ENCODE peak calls at places on chromosome 15, in four cellular contexts. W is neural progenitor cell, F is psoas muscle, Y is fibroblast of mammary gland. H is an unnamed sample.

GRCh38 chr15:77032647-77033416 is 37.9 kb downstream of the PSTPIP1 start:
- DNase-seq in W (no peak), F (peak), Y (no peak), H (no peak)

GRCh38 chr15:58462547-58462946 is 30.8 kb downstream of the LIPC start:
- DNase-seq in W (peak), F (no peak), Y (no peak), H (peak)

GRCh38 chr15:51332211-51333147 is 5.9 kb downstream of the CYP19A1 start:
- DNase-seq in W (no peak), F (no peak), Y (peak), H (peak)

GRCh38 chr15:25882466-25882865 is 19.3 kb upstream of the ATP10A start:
- DNase-seq in W (no peak), F (no peak), Y (peak), H (no peak)

GRCh38 chr15:91849749-91850161 is 3.8 kb upstream of the SLCO3A1 start:
- DNase-seq in W (peak), F (no peak), Y (peak), H (peak)

GRCh38 chr15:62899090-62899493 is 143.5 kb upstream of the TPM1 start:
- DNase-seq in W (no peak), F (no peak), Y (no peak), H (no peak)

GRCh38 chr15:49814709-49815108 is 193.9 kb downstream of the DTWD1 start:
- DNase-seq in W (no peak), F (no peak), Y (peak), H (no peak)

GRCh38 chr15:91710072-91710471 is 143.4 kb upstream of the SLCO3A1 start:
- DNase-seq in W (no peak), F (no peak), Y (no peak), H (peak)

GRCh38 chr15:58457466-58457965 is 25.7 kb downstream of the LIPC start:
- DNase-seq in W (no peak), F (no peak), Y (peak), H (peak)

GRCh38 chr15:97961067-97961954 is 808 bp downstream of the ARRDC4 start:
- DNase-seq in W (peak), F (peak), Y (peak), H (peak)

GRCh38 chr15:73081321-73081958 is 29.2 kb downstream of the NEO1 start:
- DNase-seq in W (peak), F (no peak), Y (peak), H (peak)

GRCh38 chr15:35696767-35697231 is 150.8 kb upstream of the DPH6 start:
- DNase-seq in W (no peak), F (no peak), Y (peak), H (peak)

GRCh38 chr15:76239786-76240185 is 71.5 kb downstream of the ETFA start:
- DNase-seq in W (no peak), F (no peak), Y (peak), H (no peak)

GRCh38 chr15:41104234-41104633 is 11.8 kb downstream of the INO80 start:
- DNase-seq in W (no peak), F (no peak), Y (peak), H (peak)

GRCh38 chr15:101526890-101527289 is 37.4 kb upstream of the PCSK6 start:
- DNase-seq in W (no peak), F (no peak), Y (no peak), H (no peak)

GRCh38 chr15:82843561-82843960 is 34.1 kb downstream of the WHAMM start:
- DNase-seq in W (no peak), F (no peak), Y (no peak), H (no peak)

GRCh38 chr15:81293728-81294500 is 30.0 kb downstream of the STARD5 start:
- DNase-seq in W (no peak), F (no peak), Y (no peak), H (no peak)

GRCh38 chr15:83510001-83510400 is 62.9 kb downstream of the SH3GL3 start:
- DNase-seq in W (no peak), F (no peak), Y (no peak), H (no peak)

GRCh38 chr15:56168394-56168793 is 75.3 kb downstream of the RFX7 start:
- DNase-seq in W (no peak), F (no peak), Y (peak), H (peak)

GRCh38 chr15:95304116-95304873 is 1026.2 kb upstream of the NR2F2 start:
- DNase-seq in W (no peak), F (no peak), Y (peak), H (no peak)

GRCh38 chr15:90845201-90845949 is 23.0 kb upstream of the FURIN start:
- DNase-seq in W (no peak), F (no peak), Y (peak), H (peak)

GRCh38 chr15:72229076-72229946 is 1.7 kb downstream of the PKM start:
- DNase-seq in W (no peak), F (peak), Y (peak), H (peak)

GRCh38 chr15:76075060-76075459 is 15.3 kb downstream of the TMEM266 start:
- DNase-seq in W (no peak), F (no peak), Y (no peak), H (peak)

GRCh38 chr15:27438403-27439375 is 467.7 kb downstream of the GABRG3 start:
- DNase-seq in W (no peak), F (no peak), Y (peak), H (no peak)

GRCh38 chr15:90261811-90262210 is 3.7 kb upstream of the NGRN start:
- DNase-seq in W (no peak), F (no peak), Y (peak), H (peak)

GRCh38 chr15:44536298-44536961 is 517 bp upstream of the EIF3J start:
- DNase-seq in W (peak), F (peak), Y (peak), H (peak)

GRCh38 chr15:74394090-74394846 is 26.8 kb upstream of the CYP11A1 start:
- DNase-seq in W (no peak), F (no peak), Y (no peak), H (no peak)

GRCh38 chr15:90287096-90287495 is 21.6 kb downstream of the NGRN start:
- DNase-seq in W (no peak), F (no peak), Y (no peak), H (no peak)

GRCh38 chr15:45112592-45113379 is 1.2 kb downstream of the DUOX2 start:
- DNase-seq in W (peak), F (no peak), Y (no peak), H (peak)

GRCh38 chr15:37865687-37866086 is 68.8 kb upstream of the TMCO5A start:
- DNase-seq in W (no peak), F (no peak), Y (no peak), H (no peak)

GRCh38 chr15:39918688-39919385 is 1.2 kb downstream of the GPR176 start:
- DNase-seq in W (no peak), F (no peak), Y (peak), H (peak)

GRCh38 chr15:90838544-90838943 is 29.8 kb upstream of the FURIN start:
- DNase-seq in W (no peak), F (no peak), Y (no peak), H (no peak)

GRCh38 chr15:82809308-82810060 is at the start of gene WHAMM:
- DNase-seq in W (peak), F (peak), Y (peak), H (peak)

GRCh38 chr15:28271697-28272250 is 50.2 kb downstream of the HERC2 start:
- DNase-seq in W (no peak), F (no peak), Y (no peak), H (no peak)

GRCh38 chr15:26477044-26477443 is 295.8 kb downstream of the GABRB3 start:
- DNase-seq in W (no peak), F (no peak), Y (no peak), H (no peak)

GRCh38 chr15:60740787-60741354 is 261.9 kb upstream of the ICE2 start:
- DNase-seq in W (no peak), F (no peak), Y (peak), H (no peak)

GRCh38 chr15:58805095-58805494 is 34.0 kb downstream of the MINDY2 start:
- DNase-seq in W (no peak), F (no peak), Y (peak), H (no peak)

GRCh38 chr15:34726407-34727100 is 28.2 kb downstream of the GJD2 start:
- DNase-seq in W (no peak), F (no peak), Y (no peak), H (no peak)

GRCh38 chr15:96066852-96067490 is 263.5 kb upstream of the NR2F2 start:
- DNase-seq in W (no peak), F (no peak), Y (no peak), H (no peak)

GRCh38 chr15:64163662-64164362 is 990 bp upstream of the PPIB start:
- DNase-seq in W (no peak), F (no peak), Y (no peak), H (peak)
- H3K4me3 ChIP-seq in W (peak), F (peak), Y (peak), H (peak)

GRCh38 chr15:80099246-80099645 is 39.8 kb downstream of the ZFAND6 start:
- DNase-seq in W (no peak), F (no peak), Y (no peak), H (no peak)
- H3K4me3 ChIP-seq in W (no peak), F (no peak), Y (no peak), H (no peak)

GRCh38 chr15:70754862-70755261 is 8.5 kb downstream of the UACA start:
- DNase-seq in W (no peak), F (no peak), Y (no peak), H (no peak)

GRCh38 chr15:70761046-70761445 is 2.3 kb downstream of the UACA start:
- DNase-seq in W (no peak), F (no peak), Y (no peak), H (no peak)

GRCh38 chr15:70758790-70759462 is 4.4 kb downstream of the UACA start:
- DNase-seq in W (no peak), F (no peak), Y (no peak), H (no peak)

GRCh38 chr15:70753101-70753829 is 10.1 kb downstream of the UACA start:
- DNase-seq in W (no peak), F (no peak), Y (peak), H (no peak)

DNA sequence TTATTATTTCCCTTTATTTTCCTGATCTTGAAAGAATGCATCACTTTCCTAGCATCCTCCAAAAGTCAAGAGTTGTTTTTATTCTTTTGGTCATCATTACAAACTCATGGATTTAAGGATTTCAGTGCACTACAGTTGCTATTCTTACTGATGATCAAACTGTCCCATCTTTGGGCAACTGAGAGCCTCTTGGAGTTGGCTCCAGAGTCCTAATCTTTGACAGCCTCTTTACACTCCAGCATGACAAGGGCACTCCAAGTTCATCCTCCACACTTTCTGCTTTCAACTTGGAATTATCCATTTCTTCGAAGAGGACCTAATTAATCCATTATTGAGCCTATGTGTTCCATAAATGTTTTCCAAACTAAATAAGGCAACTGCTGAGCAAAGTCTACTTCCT is 5.7 kb downstream of the UACA start:
- DNase-seq in W (no peak), F (no peak), Y (no peak), H (no peak)
- H3K4me3 ChIP-seq in W (no peak), F (no peak), Y (no peak), H (no peak)

GRCh38 chr15:69992326-69992725 is 105.4 kb downstream of the TLE3 start:
- DNase-seq in W (no peak), F (no peak), Y (peak), H (no peak)

GRCh38 chr15:69987492-69988482 is 109.9 kb downstream of the TLE3 start:
- DNase-seq in W (no peak), F (no peak), Y (no peak), H (no peak)

GRCh38 chr15:69988541-69989225 is 109.0 kb downstream of the TLE3 start:
- DNase-seq in W (no peak), F (no peak), Y (no peak), H (no peak)

GRCh38 chr15:69991493-69991892 is 106.2 kb downstream of the TLE3 start:
- DNase-seq in W (peak), F (no peak), Y (no peak), H (no peak)

DNA sequence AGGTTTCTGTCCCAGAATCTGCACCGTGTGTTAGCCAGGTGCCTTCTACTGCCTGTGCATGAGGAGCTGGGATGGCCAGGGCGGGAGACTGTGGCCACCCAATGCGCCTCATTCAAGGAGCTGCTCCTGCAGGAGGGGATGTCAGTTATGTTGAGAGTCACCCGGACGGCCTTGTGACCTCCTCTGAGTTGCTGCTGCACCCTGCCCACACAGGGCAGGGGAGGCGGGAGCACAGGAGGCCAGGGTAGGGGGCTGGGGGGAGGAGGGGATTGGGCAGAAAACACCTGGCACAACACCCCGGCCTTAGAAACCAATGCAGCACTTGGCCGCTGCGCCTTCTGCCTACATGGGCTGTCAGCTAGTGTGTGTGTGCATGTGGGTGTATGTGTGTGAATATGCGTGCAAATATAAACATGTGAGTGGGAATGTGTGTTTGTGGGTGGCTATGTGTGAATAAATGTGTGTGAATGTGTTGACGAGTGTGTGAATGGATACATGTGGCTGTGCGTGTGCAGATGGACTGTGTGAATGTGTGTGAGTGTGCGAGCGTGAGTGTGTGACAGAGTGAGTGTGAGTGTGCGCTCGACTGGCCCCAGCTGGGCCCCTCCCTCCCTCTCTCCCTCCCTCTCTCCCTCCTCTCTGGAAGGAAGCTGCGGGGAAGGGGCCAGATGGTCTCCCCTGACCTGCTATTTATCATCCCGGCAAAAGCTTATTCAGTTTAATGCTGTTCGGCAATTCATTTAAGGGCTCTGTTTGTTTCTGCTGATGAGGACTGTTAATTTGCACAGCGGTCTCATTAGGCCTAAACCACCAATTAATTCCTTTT is 106.9 kb downstream of the TLE3 start:
- DNase-seq in W (peak), F (no peak), Y (no peak), H (no peak)
- H3K4me3 ChIP-seq in W (no peak), F (no peak), Y (no peak), H (no peak)

GRCh38 chr15:31389576-31389975 is 62.9 kb downstream of the KLF13 start:
- DNase-seq in W (no peak), F (no peak), Y (no peak), H (no peak)
- H3K4me3 ChIP-seq in W (no peak), F (no peak), Y (no peak), H (no peak)

DNA sequence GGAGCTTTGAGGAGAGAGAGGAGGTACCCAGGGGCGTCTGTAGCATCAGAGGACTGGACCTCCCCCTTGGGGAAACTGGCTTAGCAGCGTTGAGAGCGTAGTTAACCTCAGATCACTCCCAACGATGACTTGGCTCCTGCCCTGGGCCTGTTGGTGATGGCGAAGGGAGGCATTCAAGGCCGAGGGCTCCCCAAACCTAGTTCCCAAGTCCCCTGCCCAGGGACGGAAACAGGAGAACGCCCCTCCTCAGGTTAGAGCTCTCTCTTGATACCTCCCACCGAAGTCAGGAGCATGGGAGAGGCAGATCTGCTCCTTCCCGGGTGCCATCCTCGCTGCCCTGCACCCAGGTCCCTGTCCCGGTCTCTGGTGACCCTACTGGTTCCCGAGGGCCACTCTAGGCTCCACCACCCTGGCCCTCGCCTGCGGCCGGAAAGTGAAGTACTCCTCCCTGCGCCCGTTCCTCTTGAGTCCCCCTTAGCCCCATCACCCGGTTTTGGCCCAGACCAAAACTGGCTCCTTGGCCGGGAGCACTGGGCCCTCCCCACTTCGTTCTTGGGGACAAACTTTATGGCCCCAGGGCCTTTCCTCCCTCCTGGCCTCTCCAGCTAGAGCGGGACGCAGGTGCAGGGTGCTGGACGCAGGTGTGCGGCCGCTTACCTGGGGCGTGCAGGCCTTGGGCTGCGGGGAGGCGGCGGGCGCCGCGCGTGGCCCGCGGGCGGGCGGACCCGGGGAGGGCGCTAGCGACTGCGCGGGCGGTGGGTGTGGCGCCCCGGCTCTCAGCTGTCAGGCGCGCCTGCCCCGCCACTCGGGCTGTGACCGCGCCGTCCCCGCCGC is 2.6 kb upstream of the SKOR1 start:
- DNase-seq in W (no peak), F (peak), Y (no peak), H (no peak)
- H3K4me3 ChIP-seq in W (peak), F (peak), Y (no peak), H (no peak)

H was measured in epithelial cell of esophagus.